ENCODE peak calls at places on chromosomes 13 and 19, in eight cellular contexts. One of them, this sample, is unnamed.

GRCh38 chr13:86282450-86282849 is 483.2 kb upstream of the SLITRK6 start:
- DNase-seq in progenitor cell of endocrine pancreas: no peak
- DNase-seq in foreskin fibroblast: no peak
- DNase-seq in fibroblast of the aortic adventitia: no peak
- DNase-seq in AG09319: no peak
- DNase-seq in WERI-Rb-1: no peak
- DNase-seq in transverse colon: no peak
- DNase-seq in heart right ventricle: no peak
- DNase-seq in this sample: no peak

GRCh38 chr19:11261902-11262839 is at the start of gene DOCK6:
- DNase-seq in progenitor cell of endocrine pancreas: peak
- DNase-seq in AG09319: no peak
- DNase-seq in heart right ventricle: no peak
- DNase-seq in WERI-Rb-1: peak
- DNase-seq in foreskin fibroblast: peak
- DNase-seq in fibroblast of the aortic adventitia: no peak
- DNase-seq in transverse colon: peak
- DNase-seq in this sample: no peak

GRCh38 chr13:101218484-101218883 is 197.8 kb downstream of the NALCN start:
- DNase-seq in heart right ventricle: no peak
- DNase-seq in transverse colon: no peak
- DNase-seq in WERI-Rb-1: no peak
- DNase-seq in foreskin fibroblast: peak
- DNase-seq in progenitor cell of endocrine pancreas: no peak
- DNase-seq in fibroblast of the aortic adventitia: no peak
- DNase-seq in AG09319: no peak
- DNase-seq in this sample: no peak

GRCh38 chr13:113493315-113493951 is 2.9 kb upstream of the DCUN1D2 start:
- DNase-seq in transverse colon: no peak
- DNase-seq in WERI-Rb-1: no peak
- DNase-seq in heart right ventricle: no peak
- DNase-seq in AG09319: peak
- DNase-seq in progenitor cell of endocrine pancreas: no peak
- DNase-seq in foreskin fibroblast: peak
- DNase-seq in fibroblast of the aortic adventitia: peak
- DNase-seq in this sample: no peak

GRCh38 chr19:40217921-40218890 is at the start of gene TTC9B:
- DNase-seq in AG09319: no peak
- DNase-seq in heart right ventricle: no peak
- DNase-seq in progenitor cell of endocrine pancreas: no peak
- DNase-seq in fibroblast of the aortic adventitia: no peak
- DNase-seq in foreskin fibroblast: peak
- DNase-seq in transverse colon: no peak
- DNase-seq in WERI-Rb-1: peak
- DNase-seq in this sample: peak

GRCh38 chr13:73714522-73714921 is 419.7 kb downstream of the KLF12 start:
- DNase-seq in foreskin fibroblast: no peak
- DNase-seq in WERI-Rb-1: no peak
- DNase-seq in progenitor cell of endocrine pancreas: no peak
- DNase-seq in fibroblast of the aortic adventitia: no peak
- DNase-seq in transverse colon: no peak
- DNase-seq in heart right ventricle: no peak
- DNase-seq in AG09319: no peak
- DNase-seq in this sample: no peak

GRCh38 chr13:113469582-113469981 is 16.3 kb upstream of the ADPRHL1 start:
- DNase-seq in foreskin fibroblast: no peak
- DNase-seq in progenitor cell of endocrine pancreas: no peak
- DNase-seq in heart right ventricle: no peak
- DNase-seq in AG09319: no peak
- DNase-seq in transverse colon: no peak
- DNase-seq in fibroblast of the aortic adventitia: no peak
- DNase-seq in WERI-Rb-1: no peak
- DNase-seq in this sample: no peak

GRCh38 chr13:45859682-45860081 is 8.1 kb upstream of the SIAH3 start:
- DNase-seq in foreskin fibroblast: no peak
- DNase-seq in WERI-Rb-1: no peak
- DNase-seq in fibroblast of the aortic adventitia: no peak
- DNase-seq in progenitor cell of endocrine pancreas: no peak
- DNase-seq in heart right ventricle: no peak
- DNase-seq in AG09319: no peak
- DNase-seq in transverse colon: no peak
- DNase-seq in this sample: no peak

DNA sequence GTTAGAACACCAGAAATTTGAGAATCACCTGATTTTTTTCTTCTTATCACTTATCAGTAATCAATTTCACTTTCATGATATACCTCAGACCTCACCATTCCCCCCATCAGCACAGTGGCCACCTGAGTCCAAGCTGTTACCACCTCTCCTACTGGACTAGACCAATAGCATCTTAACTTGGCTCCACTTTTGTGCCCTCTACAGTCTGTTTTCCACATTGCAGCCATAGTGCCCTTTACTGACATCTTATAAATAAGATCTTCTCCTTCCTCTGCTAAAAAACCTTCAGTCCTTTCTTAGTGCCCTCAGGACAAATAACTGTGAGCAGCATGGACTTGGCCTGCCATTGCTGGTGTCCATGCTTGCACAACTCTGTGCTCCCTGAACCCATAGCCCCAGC is 380.7 kb downstream of the LMO7 start:
- DNase-seq in WERI-Rb-1: peak
- DNase-seq in heart right ventricle: no peak
- DNase-seq in foreskin fibroblast: peak
- DNase-seq in progenitor cell of endocrine pancreas: no peak
- DNase-seq in AG09319: no peak
- DNase-seq in transverse colon: peak
- DNase-seq in fibroblast of the aortic adventitia: peak
- DNase-seq in this sample: no peak
- TF ChIP-seq CTCF in WERI-Rb-1: peak
- TF ChIP-seq CTCF in heart right ventricle: peak
- TF ChIP-seq CTCF in foreskin fibroblast: peak
- TF ChIP-seq CTCF in progenitor cell of endocrine pancreas: peak
- TF ChIP-seq CTCF in AG09319: peak
- TF ChIP-seq CTCF in transverse colon: peak
- TF ChIP-seq CTCF in fibroblast of the aortic adventitia: peak
- TF ChIP-seq CTCF in this sample: no peak

GRCh38 chr13:80361883-80362327 is 21.0 kb upstream of the SPRY2 start:
- DNase-seq in AG09319: no peak
- DNase-seq in WERI-Rb-1: peak
- DNase-seq in transverse colon: no peak
- DNase-seq in foreskin fibroblast: no peak
- DNase-seq in progenitor cell of endocrine pancreas: no peak
- DNase-seq in heart right ventricle: no peak
- DNase-seq in fibroblast of the aortic adventitia: no peak
- DNase-seq in this sample: no peak
- TF ChIP-seq CTCF in AG09319: no peak
- TF ChIP-seq CTCF in WERI-Rb-1: peak
- TF ChIP-seq CTCF in transverse colon: no peak
- TF ChIP-seq CTCF in foreskin fibroblast: no peak
- TF ChIP-seq CTCF in progenitor cell of endocrine pancreas: no peak
- TF ChIP-seq CTCF in heart right ventricle: no peak
- TF ChIP-seq CTCF in fibroblast of the aortic adventitia: no peak
- TF ChIP-seq CTCF in this sample: no peak

GRCh38 chr13:107210216-107211010 is 642.5 kb upstream of the ARGLU1 start:
- DNase-seq in foreskin fibroblast: peak
- DNase-seq in fibroblast of the aortic adventitia: peak
- DNase-seq in AG09319: no peak
- DNase-seq in transverse colon: no peak
- DNase-seq in progenitor cell of endocrine pancreas: no peak
- DNase-seq in heart right ventricle: no peak
- DNase-seq in WERI-Rb-1: no peak
- DNase-seq in this sample: no peak

GRCh38 chr13:107209811-107210210 is 641.9 kb upstream of the ARGLU1 start:
- DNase-seq in progenitor cell of endocrine pancreas: no peak
- DNase-seq in foreskin fibroblast: peak
- DNase-seq in fibroblast of the aortic adventitia: peak
- DNase-seq in transverse colon: no peak
- DNase-seq in AG09319: no peak
- DNase-seq in heart right ventricle: no peak
- DNase-seq in WERI-Rb-1: no peak
- DNase-seq in this sample: no peak

GRCh38 chr13:107208889-107209288 is 641.0 kb upstream of the ARGLU1 start:
- DNase-seq in AG09319: no peak
- DNase-seq in progenitor cell of endocrine pancreas: no peak
- DNase-seq in foreskin fibroblast: no peak
- DNase-seq in WERI-Rb-1: no peak
- DNase-seq in fibroblast of the aortic adventitia: peak
- DNase-seq in transverse colon: no peak
- DNase-seq in heart right ventricle: peak
- DNase-seq in this sample: no peak

GRCh38 chr13:107216046-107216715 is 648.2 kb upstream of the ARGLU1 start:
- DNase-seq in foreskin fibroblast: no peak
- DNase-seq in progenitor cell of endocrine pancreas: no peak
- DNase-seq in AG09319: no peak
- DNase-seq in WERI-Rb-1: peak
- DNase-seq in transverse colon: no peak
- DNase-seq in heart right ventricle: no peak
- DNase-seq in fibroblast of the aortic adventitia: no peak
- DNase-seq in this sample: no peak

DNA sequence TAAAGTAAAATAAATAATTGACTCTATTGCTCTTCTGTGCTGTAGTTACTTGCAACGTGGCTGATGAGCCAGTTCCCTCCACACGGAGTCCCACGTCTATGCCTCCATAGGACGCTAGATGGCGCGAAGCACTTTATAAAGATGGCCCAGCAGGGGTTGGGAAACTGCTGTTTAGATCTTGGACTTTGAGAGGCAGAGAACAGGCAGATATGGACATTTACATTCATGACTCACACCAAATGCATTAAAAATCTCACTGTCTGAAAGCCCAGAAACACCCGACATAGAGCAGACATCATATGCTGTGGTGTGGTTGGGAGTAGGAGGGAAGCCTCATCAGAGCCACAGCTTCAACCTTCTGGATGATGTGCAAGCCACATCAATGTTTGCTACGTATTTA is 643.1 kb upstream of the ARGLU1 start:
- DNase-seq in progenitor cell of endocrine pancreas: peak
- DNase-seq in transverse colon: peak
- DNase-seq in AG09319: peak
- DNase-seq in WERI-Rb-1: peak
- DNase-seq in heart right ventricle: peak
- DNase-seq in fibroblast of the aortic adventitia: peak
- DNase-seq in foreskin fibroblast: peak
- DNase-seq in this sample: no peak
- TF ChIP-seq CTCF in progenitor cell of endocrine pancreas: peak
- TF ChIP-seq CTCF in transverse colon: peak
- TF ChIP-seq CTCF in AG09319: peak
- TF ChIP-seq CTCF in WERI-Rb-1: peak
- TF ChIP-seq CTCF in heart right ventricle: peak
- TF ChIP-seq CTCF in fibroblast of the aortic adventitia: peak
- TF ChIP-seq CTCF in foreskin fibroblast: peak
- TF ChIP-seq CTCF in this sample: peak

DNA sequence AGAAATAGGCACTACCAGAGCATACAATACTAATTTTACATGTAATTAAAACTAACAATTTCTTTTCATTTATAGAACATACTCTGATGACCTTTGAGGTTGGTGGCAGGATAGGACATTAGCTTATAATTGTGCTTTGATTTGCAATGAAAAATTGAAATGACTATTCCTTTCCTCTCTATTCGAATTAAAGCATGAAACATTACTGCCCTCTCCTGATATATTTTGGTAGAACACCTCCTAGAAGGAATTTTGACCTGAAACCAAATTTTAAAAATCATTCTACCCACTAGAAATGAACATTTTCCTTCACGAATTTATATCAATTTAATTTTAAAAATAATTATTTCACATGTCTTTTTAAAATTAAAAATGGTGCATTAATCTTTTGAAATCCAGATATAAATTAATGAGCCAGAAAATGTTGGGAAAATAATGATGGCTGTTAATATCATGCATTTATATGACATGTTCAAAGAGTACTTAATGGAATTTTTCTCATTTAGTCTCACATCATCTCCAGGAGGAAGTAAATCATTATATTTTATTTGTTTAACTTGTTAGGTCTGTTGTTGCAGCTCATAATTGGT is 556.3 kb upstream of the ARGLU1 start:
- DNase-seq in fibroblast of the aortic adventitia: peak
- DNase-seq in heart right ventricle: no peak
- DNase-seq in WERI-Rb-1: no peak
- DNase-seq in foreskin fibroblast: peak
- DNase-seq in progenitor cell of endocrine pancreas: no peak
- DNase-seq in transverse colon: no peak
- DNase-seq in AG09319: no peak
- DNase-seq in this sample: no peak
- TF ChIP-seq CTCF in fibroblast of the aortic adventitia: peak
- TF ChIP-seq CTCF in heart right ventricle: peak
- TF ChIP-seq CTCF in WERI-Rb-1: peak
- TF ChIP-seq CTCF in foreskin fibroblast: peak
- TF ChIP-seq CTCF in progenitor cell of endocrine pancreas: peak
- TF ChIP-seq CTCF in transverse colon: peak
- TF ChIP-seq CTCF in AG09319: peak
- TF ChIP-seq CTCF in this sample: no peak

DNA sequence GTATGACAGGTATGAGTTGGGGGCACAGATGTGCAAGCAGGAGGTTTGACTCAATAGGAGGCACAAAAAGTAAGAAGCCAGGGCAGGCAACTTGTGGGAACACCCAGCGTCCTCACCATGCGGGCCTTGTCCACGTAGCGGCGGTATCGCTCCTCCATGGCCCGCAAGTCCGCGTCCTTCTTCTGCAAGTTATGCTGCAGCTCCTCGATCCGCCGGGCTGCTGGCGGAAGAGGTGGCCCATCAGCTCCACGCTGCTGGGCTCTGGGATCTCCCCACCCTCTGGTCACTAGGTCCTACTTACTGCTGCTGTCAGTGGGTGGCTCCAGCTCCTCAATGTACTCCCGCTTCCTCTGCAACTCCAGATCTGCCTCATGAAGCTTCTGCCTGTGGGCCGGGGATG is 10.7 kb downstream of the HOOK2 start:
- DNase-seq in progenitor cell of endocrine pancreas: no peak
- DNase-seq in AG09319: no peak
- DNase-seq in WERI-Rb-1: no peak
- DNase-seq in foreskin fibroblast: no peak
- DNase-seq in transverse colon: no peak
- DNase-seq in fibroblast of the aortic adventitia: no peak
- DNase-seq in heart right ventricle: no peak
- DNase-seq in this sample: no peak
- TF ChIP-seq CTCF in progenitor cell of endocrine pancreas: no peak
- TF ChIP-seq CTCF in AG09319: no peak
- TF ChIP-seq CTCF in WERI-Rb-1: no peak
- TF ChIP-seq CTCF in foreskin fibroblast: no peak
- TF ChIP-seq CTCF in transverse colon: no peak
- TF ChIP-seq CTCF in fibroblast of the aortic adventitia: no peak
- TF ChIP-seq CTCF in heart right ventricle: no peak
- TF ChIP-seq CTCF in this sample: no peak

This sample was measured in natural killer cell.